ENCODE peak calls at places on chromosomes 7 and 10, in nine cellular contexts. P is fibroblast of lung; C is CD8-positive, alpha-beta memory T cell; N is stomach; L is psoas muscle; S is tibial artery; H is trophoblast cell; J is astrocyte; K is K562. M is an unnamed sample. For H3K4me1, the result is how much of the 10 kb centered on the place peaks cover.

GRCh38 chr10:117163061-117163953 is 25.2 kb upstream of the VAX1 start:
- DNase-seq in L (no peak), S (no peak), C (no peak), K (no peak), J (no peak), N (no peak), P (no peak), H (no peak), M (no peak)

GRCh38 chr10:24642921-24643678 is 80.6 kb downstream of the ARHGAP21 start:
- DNase-seq in S (no peak), J (peak), N (no peak), L (no peak), H (peak), C (no peak), K (peak), P (peak), M (peak)

GRCh38 chr10:3526721-3527120 is 258.3 kb downstream of the KLF6 start:
- DNase-seq in L (no peak), H (peak), N (no peak), J (peak), C (no peak), S (no peak), K (no peak), P (peak), M (no peak)

GRCh38 chr7:91128574-91129348 is 135.5 kb upstream of the FZD1 start:
- DNase-seq in C (no peak), L (no peak), P (peak), N (no peak), K (no peak), H (no peak), S (no peak), J (peak), M (no peak)

GRCh38 chr10:110829721-110830410 is 41.9 kb upstream of the PDCD4 start:
- DNase-seq in C (no peak), H (no peak), P (no peak), N (no peak), J (no peak), L (no peak), S (no peak), K (no peak), M (no peak)

GRCh38 chr10:71643904-71644303 is 75.7 kb downstream of the C10orf105 start:
- DNase-seq in L (no peak), J (no peak), S (no peak), C (no peak), N (no peak), P (no peak), H (no peak), K (no peak), M (no peak)

GRCh38 chr7:116796471-116796870 is 65.9 kb upstream of the CAPZA2 start:
- DNase-seq in S (no peak), L (no peak), H (peak), C (no peak), J (no peak), P (no peak), N (no peak), K (no peak), M (no peak)

GRCh38 chr7:126806614-126807013 is 446.1 kb downstream of the GRM8 start:
- DNase-seq in S (no peak), C (no peak), N (no peak), L (no peak), K (no peak), H (no peak), J (no peak), P (no peak), M (peak)

GRCh38 chr7:137762334-137762733 is 84.4 kb downstream of the DGKI start:
- DNase-seq in K (no peak), N (no peak), H (no peak), C (no peak), J (no peak), L (no peak), S (no peak), P (no peak), M (no peak)

GRCh38 chr7:90216080-90216674 is 4.6 kb downstream of the STEAP2 start:
- DNase-seq in C (no peak), K (no peak), P (peak), H (peak), L (no peak), S (no peak), N (no peak), J (no peak), M (no peak)

GRCh38 chr7:90944021-90944420 is 320.2 kb upstream of the FZD1 start:
- DNase-seq in K (no peak), J (peak), H (no peak), S (no peak), N (no peak), C (no peak), P (no peak), L (no peak), M (no peak)

GRCh38 chr7:44643206-44643605 is 36.8 kb downstream of the OGDH start:
- DNase-seq in H (no peak), J (no peak), P (no peak), C (no peak), N (no peak), L (no peak), S (no peak), K (no peak), M (no peak)

GRCh38 chr7:20786779-20787651 is at the start of gene SP8:
- DNase-seq in P (no peak), S (no peak), C (no peak), L (no peak), K (peak), N (no peak), J (no peak), H (peak), M (no peak)

GRCh38 chr10:16777473-16778370 is 39.5 kb downstream of the RSU1 start:
- DNase-seq in L (no peak), N (no peak), P (peak), K (peak), H (peak), C (no peak), S (no peak), J (peak), M (no peak)

GRCh38 chr10:11113156-11113555 is 95.5 kb downstream of the CELF2 start:
- DNase-seq in N (no peak), P (no peak), K (peak), L (no peak), S (no peak), H (peak), C (peak), J (no peak), M (no peak)

GRCh38 chr7:16421333-16422099 is at the start of gene CRPPA:
- DNase-seq in P (peak), C (peak), J (peak), S (no peak), N (no peak), L (peak), K (peak), H (peak), M (peak)

GRCh38 chr10:80408198-80409085 is at the start of gene PRXL2A:
- DNase-seq in P (peak), K (peak), J (peak), N (peak), L (peak), H (peak), C (peak), S (peak), M (peak)

GRCh38 chr7:158113321-158114025 is 474.1 kb downstream of the PTPRN2 start:
- DNase-seq in L (no peak), S (peak), H (no peak), K (no peak), J (no peak), N (peak), P (no peak), C (no peak), M (no peak)

GRCh38 chr10:42790835-42791234 is 8.2 kb downstream of the BMS1 start:
- DNase-seq in L (no peak), K (no peak), P (no peak), H (no peak), J (peak), C (no peak), N (no peak), S (no peak), M (no peak)

GRCh38 chr7:97871659-97872024 is 566 bp downstream of the ASNS start:
- DNase-seq in S (no peak), P (no peak), K (peak), L (no peak), H (no peak), C (no peak), J (no peak), N (no peak), M (no peak)

GRCh38 chr7:107528461-107528860 is 35.3 kb downstream of the COG5 start:
- DNase-seq in L (no peak), C (no peak), K (no peak), N (no peak), J (peak), S (no peak), H (peak), P (peak), M (no peak)

GRCh38 chr7:112855227-112855626 is 65.0 kb upstream of the TMEM168 start:
- DNase-seq in K (no peak), L (no peak), H (no peak), N (no peak), C (no peak), J (no peak), P (no peak), S (no peak), M (no peak)

GRCh38 chr10:5497948-5498730 is 1.2 kb downstream of the CALML5 start:
- DNase-seq in C (no peak), N (no peak), H (no peak), L (peak), K (no peak), J (no peak), P (no peak), S (no peak), M (no peak)

GRCh38 chr10:6197274-6197673 is 5.5 kb upstream of the PFKFB3 start:
- DNase-seq in J (no peak), S (no peak), P (peak), N (no peak), L (no peak), H (no peak), C (no peak), K (no peak), M (no peak)

GRCh38 chr10:86160890-86161585 is 205.6 kb downstream of the GRID1 start:
- DNase-seq in P (no peak), N (no peak), J (no peak), L (no peak), S (peak), C (no peak), K (no peak), H (peak), M (no peak)

GRCh38 chr7:148045521-148045920 is 545.0 kb upstream of the C7orf33 start:
- DNase-seq in H (no peak), C (no peak), S (no peak), K (no peak), N (no peak), J (no peak), P (no peak), L (no peak), M (no peak)

GRCh38 chr7:24903559-24903958 is 76.4 kb downstream of the OSBPL3 start:
- DNase-seq in S (no peak), J (no peak), P (no peak), K (no peak), H (no peak), L (no peak), C (no peak), N (no peak), M (no peak)

GRCh38 chr7:80218723-80219122 is 84.1 kb downstream of the GNAI1 start:
- DNase-seq in J (peak), C (no peak), L (no peak), P (peak), S (no peak), K (no peak), H (peak), N (no peak), M (no peak)

GRCh38 chr10:131121511-131122035 is 189.9 kb downstream of the TCERG1L start:
- DNase-seq in P (no peak), N (no peak), H (no peak), K (no peak), L (no peak), J (no peak), C (no peak), S (no peak), M (no peak)

GRCh38 chr10:29545122-29545521 is 89.6 kb downstream of the SVIL start:
- DNase-seq in H (no peak), C (no peak), L (no peak), S (no peak), K (no peak), P (no peak), J (no peak), N (no peak), M (no peak)

GRCh38 chr10:103693070-103693811 is 162.1 kb downstream of the SH3PXD2A start:
- DNase-seq in H (no peak), N (no peak), K (peak), J (no peak), L (peak), S (no peak), P (no peak), C (peak), M (no peak)

GRCh38 chr7:26101471-26102151 is 50.4 kb upstream of the NFE2L3 start:
- DNase-seq in C (no peak), S (peak), H (no peak), P (no peak), K (no peak), J (no peak), N (no peak), L (peak), M (no peak)

GRCh38 chr10:99784025-99784730 is 1.7 kb downstream of the ABCC2 start:
- DNase-seq in S (no peak), P (peak), K (no peak), H (peak), N (no peak), C (no peak), L (no peak), J (peak), M (no peak)

GRCh38 chr7:66255533-66256100 is 50.5 kb downstream of the TPST1 start:
- DNase-seq in C (no peak), P (peak), L (no peak), K (no peak), N (no peak), J (peak), S (no peak), H (no peak), M (no peak)

GRCh38 chr7:114922151-114922651 is 307 bp downstream of the MDFIC start:
- DNase-seq in P (peak), C (peak), K (no peak), H (peak), S (peak), J (no peak), L (peak), N (peak), M (peak)

GRCh38 chr7:17466201-17466600 is 167.7 kb downstream of the AHR start:
- DNase-seq in S (no peak), L (no peak), J (no peak), N (no peak), P (peak), K (no peak), H (no peak), C (no peak), M (no peak)
- H3K4me1 ChIP-seq in S (under half), L (under half), J (under half), N (under half), P (under half), K (under half), H (under half), C (under half), M (under half)

GRCh38 chr7:106121189-106121799 is 9.2 kb upstream of the SYPL1 start:
- DNase-seq in J (no peak), S (no peak), P (no peak), C (no peak), K (no peak), N (no peak), H (no peak), L (no peak), M (no peak)
- H3K4me3 ChIP-seq in J (no peak), S (no peak), P (no peak), C (no peak), K (no peak), N (no peak), H (no peak), L (no peak), M (no peak)

GRCh38 chr10:112756118-112756512 is 193.9 kb upstream of the TCF7L2 start:
- DNase-seq in P (no peak), N (no peak), S (no peak), C (no peak), K (no peak), L (no peak), J (no peak), H (peak), M (peak)

GRCh38 chr10:112752268-112752667 is 197.8 kb upstream of the TCF7L2 start:
- DNase-seq in S (no peak), P (no peak), N (no peak), K (no peak), L (no peak), H (peak), C (no peak), J (peak), M (no peak)

GRCh38 chr10:112754001-112754411 is 196.0 kb upstream of the TCF7L2 start:
- DNase-seq in L (no peak), K (no peak), C (no peak), S (no peak), J (peak), N (no peak), H (peak), P (peak), M (no peak)

GRCh38 chr10:112758961-112759360 is 191.1 kb upstream of the TCF7L2 start:
- DNase-seq in S (no peak), K (no peak), H (no peak), N (no peak), L (no peak), P (no peak), J (no peak), C (no peak), M (no peak)

GRCh38 chr10:112755446-112756117 is 194.5 kb upstream of the TCF7L2 start:
- DNase-seq in C (no peak), N (no peak), H (peak), J (no peak), P (no peak), S (no peak), K (no peak), L (no peak), M (no peak)
- H3K27ac ChIP-seq in C (no peak), N (no peak), H (peak), J (no peak), P (no peak), S (no peak), K (no peak), L (no peak), M (no peak)

GRCh38 chr10:75650648-75651047 is 219.2 kb downstream of the LRMDA start:
- DNase-seq in J (no peak), L (no peak), S (no peak), P (no peak), C (no peak), H (no peak), N (no peak), K (no peak), M (no peak)

GRCh38 chr10:75653761-75654160 is 222.3 kb downstream of the LRMDA start:
- DNase-seq in L (no peak), C (no peak), S (no peak), H (peak), P (no peak), J (no peak), N (no peak), K (no peak), M (no peak)

GRCh38 chr10:75648854-75649253 is 217.4 kb downstream of the LRMDA start:
- DNase-seq in K (no peak), N (no peak), P (no peak), J (no peak), S (no peak), C (no peak), L (no peak), H (no peak), M (no peak)

GRCh38 chr10:75652136-75652535 is 220.7 kb downstream of the LRMDA start:
- DNase-seq in J (peak), C (no peak), S (no peak), N (no peak), H (no peak), L (no peak), K (no peak), P (no peak), M (no peak)

DNA sequence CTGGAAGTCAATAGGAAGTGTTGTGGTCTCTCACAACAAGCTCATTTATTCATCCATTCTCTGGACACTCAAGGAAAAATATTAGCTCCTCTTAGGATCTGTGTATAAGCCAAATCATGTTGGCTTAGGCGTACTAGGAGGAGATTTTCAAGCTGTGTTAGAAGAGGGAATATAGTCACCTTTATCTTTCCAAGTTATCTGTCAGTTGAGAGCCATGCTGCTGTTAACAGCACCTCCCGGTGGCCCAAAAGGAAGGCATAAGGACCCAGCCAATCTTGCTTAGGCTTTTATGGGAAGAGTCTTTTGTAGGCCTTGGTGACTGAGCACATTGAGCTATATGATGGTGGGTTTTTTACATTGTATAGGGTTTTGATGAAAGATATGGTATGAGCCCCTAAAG is 220.0 kb downstream of the LRMDA start:
- DNase-seq in K (no peak), S (no peak), J (no peak), H (no peak), L (no peak), N (no peak), C (no peak), P (peak), M (no peak)
- H3K4me1 ChIP-seq in K (under half), S (under half), J (under half), H (under half), L (under half), N (under half), C (under half), P (under half), M (under half)

DNA sequence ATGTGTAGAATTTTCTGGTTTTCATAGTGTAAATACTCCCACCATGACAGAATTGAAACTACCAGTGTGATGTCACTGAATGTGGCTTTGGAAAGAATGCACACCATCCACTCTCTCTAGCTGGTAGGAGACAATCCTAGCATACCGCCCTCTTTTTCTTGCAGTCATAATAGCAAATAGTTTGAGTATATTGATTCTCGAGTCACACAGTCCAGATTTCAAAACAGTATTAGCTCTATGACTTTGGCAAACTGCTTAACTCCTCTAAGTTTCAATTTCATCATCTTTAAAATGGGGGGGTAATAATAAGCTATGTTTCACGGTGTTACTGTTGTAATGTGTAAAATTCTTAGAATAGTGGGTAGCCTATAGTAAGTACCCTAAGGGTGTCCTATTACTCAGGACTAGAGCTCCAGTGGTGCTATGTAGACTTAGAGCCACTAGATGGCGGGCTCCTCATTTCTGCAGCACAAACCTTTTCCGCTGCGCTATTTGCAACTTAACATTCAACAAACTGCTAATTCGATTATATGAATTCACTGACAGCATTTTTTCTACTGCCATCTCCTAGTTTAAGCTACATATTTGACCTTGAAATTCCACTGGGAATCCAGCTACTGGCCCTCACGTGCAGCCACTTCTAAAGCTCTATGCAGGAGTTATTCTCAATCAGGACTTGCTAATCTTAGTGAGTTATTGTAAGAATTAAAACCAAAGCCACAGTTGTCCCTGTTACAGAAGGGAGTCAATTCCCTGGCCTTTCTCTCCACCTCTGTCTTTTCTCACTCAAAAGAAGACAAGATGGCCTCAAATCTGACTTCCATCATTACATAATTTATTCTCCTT is 18.7 kb downstream of the TAS2R40 start:
- DNase-seq in K (peak), N (peak), P (peak), H (peak), J (peak), L (no peak), C (peak), S (peak), M (peak)
- H3K4me3 ChIP-seq in K (no peak), N (no peak), P (no peak), H (no peak), J (no peak), L (no peak), C (no peak), S (no peak), M (no peak)

GRCh38 chr10:89086801-89087513 is 96.4 kb downstream of the FAS start:
- DNase-seq in J (no peak), P (peak), H (peak), C (no peak), L (peak), S (peak), N (peak), K (no peak), M (peak)
- H3K27ac ChIP-seq in J (no peak), P (peak), H (no peak), C (no peak), L (peak), S (peak), N (peak), K (peak), M (peak)

DNA sequence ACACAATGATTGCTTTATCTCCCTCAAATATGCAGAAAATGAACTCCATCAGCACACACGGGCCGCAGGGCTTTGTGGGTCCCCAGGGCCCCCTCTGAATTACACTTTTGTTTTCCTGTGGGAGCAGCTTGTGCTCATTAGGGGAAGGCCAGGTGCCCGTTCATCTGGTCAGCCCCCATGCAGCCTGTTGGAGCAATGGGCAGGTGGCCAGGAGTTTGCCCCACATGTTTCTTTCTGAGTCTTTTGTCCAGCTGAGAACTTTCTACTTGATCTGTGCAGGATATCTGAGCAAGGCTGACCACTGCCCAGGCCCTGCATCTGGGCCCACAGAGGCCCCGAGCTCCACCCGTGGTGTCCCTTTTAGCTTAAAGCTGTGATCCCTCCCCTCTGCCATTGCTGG is 105.3 kb upstream of the FAM20C start:
- DNase-seq in K (no peak), L (no peak), N (peak), P (no peak), S (no peak), J (peak), C (no peak), H (no peak), M (no peak)
- H3K4me1 ChIP-seq in K (under half), L (under half), N (under half), P (under half), S (under half), J (under half), C (under half), H (under half), M (under half)

GRCh38 chr7:73307436-73307835 is 1.2 kb downstream of the NSUN5 start:
- DNase-seq in J (no peak), N (no peak), H (no peak), S (no peak), L (peak), P (no peak), C (no peak), K (no peak), M (no peak)
- H3K4me3 ChIP-seq in J (no peak), N (peak), H (no peak), S (peak), L (peak), P (peak), C (peak), K (peak), M (peak)

M was measured in pancreas.